ENCODE peak calls at places on chromosomes 1 and 21, in six cellular contexts. R, O, L, J, P and B are unnamed samples.
A peak's percentile ranks its signal among the peaks of the same experiment; 100 is the strongest.

GRCh38 chr1:171127481-171127880 is 36.8 kb downstream of the FMO3 start:
- DNase-seq in L (no peak), P (no peak), O (no peak), J (no peak), R (peak; percentile 45), B (no peak)

GRCh38 chr1:190193508-190193907 is 284.2 kb downstream of the BRINP3 start:
- DNase-seq in R (no peak), L (no peak), P (no peak), O (no peak), J (no peak), B (no peak)

GRCh38 chr1:210882414-210883221 is 251.3 kb downstream of the KCNH1 start:
- DNase-seq in L (no peak), P (no peak), O (peak; percentile 31), R (peak; percentile 61), J (no peak), B (no peak)

GRCh38 chr1:154838988-154839387 is 31.1 kb downstream of the KCNN3 start:
- DNase-seq in P (no peak), O (no peak), L (no peak), R (no peak), J (no peak), B (no peak)

GRCh38 chr1:65668368-65668767 is 124.3 kb upstream of the PDE4B start:
- DNase-seq in O (no peak), J (no peak), R (no peak), L (no peak), P (no peak), B (no peak)

GRCh38 chr1:13794231-13795187 is 94.5 kb downstream of the PRDM2 start:
- DNase-seq in O (no peak), J (no peak), R (no peak), L (no peak), P (no peak), B (no peak)

GRCh38 chr21:21238882-21239400 is 240.7 kb downstream of the NCAM2 start:
- DNase-seq in R (no peak), L (no peak), P (peak; percentile 5), J (no peak), O (peak; percentile 13), B (no peak)

GRCh38 chr1:167563579-167564246 is 10.2 kb upstream of the CREG1 start:
- DNase-seq in L (no peak), O (peak; percentile 61), P (no peak), R (no peak), J (peak; percentile 93), B (no peak)

GRCh38 chr1:31927661-31927980 is 10.5 kb downstream of the PTP4A2 start:
- DNase-seq in R (no peak), J (no peak), O (no peak), L (no peak), P (no peak), B (no peak)

GRCh38 chr1:198892065-198892464 is 253.2 kb downstream of the PTPRC start:
- DNase-seq in R (peak; percentile 46), P (peak; percentile 9), O (peak; percentile 19), L (no peak), J (no peak), B (no peak)

GRCh38 chr1:213457097-213457680 is 406.1 kb downstream of the RPS6KC1 start:
- DNase-seq in O (no peak), J (no peak), R (peak; percentile 23), L (no peak), P (no peak), B (no peak)

GRCh38 chr1:118960567-118961136 is 27.5 kb downstream of the TBX15 start:
- DNase-seq in J (no peak), O (peak; percentile 80), L (peak; percentile 7), R (peak; percentile 96), P (no peak), B (no peak)

GRCh38 chr1:25568090-25568833 is 24.9 kb downstream of the LDLRAP1 start:
- DNase-seq in R (peak; percentile 98), L (peak; percentile 93), P (no peak), J (no peak), O (peak; percentile 96), B (peak; percentile 46)

GRCh38 chr21:28283652-28284490 is 708.8 kb downstream of the LTN1 start:
- DNase-seq in O (peak; percentile 34), R (peak; percentile 76), J (no peak), L (no peak), P (peak; percentile 22), B (no peak)

GRCh38 chr1:196043268-196043667 is 565.0 kb downstream of the KCNT2 start:
- DNase-seq in J (no peak), P (no peak), O (no peak), L (no peak), R (no peak), B (no peak)

GRCh38 chr1:229019647-229020281 is 251.1 kb upstream of the RAB4A start:
- DNase-seq in P (no peak), J (no peak), R (no peak), O (no peak), L (no peak), B (no peak)

GRCh38 chr1:161258439-161259386 is at the start of gene PCP4L1:
- DNase-seq in R (peak; percentile 58), J (peak; percentile 34), P (peak; percentile 90), O (peak; percentile 40), L (no peak), B (peak; percentile 92)

GRCh38 chr21:45291613-45292398 is 4.1 kb upstream of the POFUT2 start:
- DNase-seq in L (no peak), R (no peak), O (no peak), J (no peak), P (peak; percentile 33), B (no peak)
- TF ChIP-seq EZH2phosphoT487 in L (no peak), R (no peak), O (no peak), J (no peak), P (no peak), B (no peak)

GRCh38 chr1:22830747-22831340 is 120.2 kb downstream of the EPHB2 start:
- DNase-seq in J (no peak), P (no peak), O (no peak), R (no peak), L (no peak), B (no peak)
- H3K27ac ChIP-seq in J (no peak overlapping the region), P (no peak overlapping the region), O (peak overlapping the region; percentile 99), R (no peak overlapping the region), L (peak overlapping the region; percentile 93), B (no peak overlapping the region)

GRCh38 chr1:39023140-39023539 is 3.0 kb upstream of the NDUFS5 start:
- DNase-seq in R (no peak), J (no peak), O (no peak), L (no peak), P (no peak), B (no peak)
- H3K9ac ChIP-seq in R (no peak overlapping the region), J (no peak overlapping the region), O (no peak overlapping the region), L (no peak overlapping the region), P (no peak overlapping the region), B (no peak overlapping the region)

GRCh38 chr1:96845464-96845863 is 123.9 kb downstream of the PTBP2 start:
- DNase-seq in R (peak; percentile 7), P (no peak), O (peak; percentile 54), L (peak; percentile 15), J (no peak), B (peak; percentile 43)
- TF ChIP-seq EZH2phosphoT487 in R (no peak), P (no peak), O (no peak), L (no peak), J (no peak), B (no peak)

DNA sequence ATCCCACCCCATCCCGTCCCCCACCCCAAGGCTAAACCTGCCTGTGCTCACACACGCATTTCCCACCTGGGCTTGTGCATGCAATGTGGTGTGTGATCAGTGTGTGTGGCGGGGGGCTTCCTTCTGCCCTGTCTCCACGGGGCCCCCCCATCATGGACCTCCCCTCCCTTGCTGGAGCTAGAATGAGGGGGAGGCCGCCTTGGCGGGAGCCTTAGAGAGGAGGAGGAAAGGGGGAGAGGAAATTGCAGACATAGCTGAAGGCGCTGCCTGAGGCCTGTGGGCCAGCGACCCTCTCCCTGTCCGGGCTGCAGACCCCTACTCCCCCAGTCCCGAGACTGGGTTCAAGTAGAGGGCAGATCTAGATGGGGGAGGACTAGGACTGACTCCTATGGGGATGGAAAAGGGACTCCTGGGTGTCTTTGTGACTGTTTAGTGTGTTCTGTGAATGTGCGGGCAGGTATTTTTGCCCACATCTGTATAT is 917 bp upstream of the EVA1B start:
- DNase-seq in O (no peak), L (no peak), J (no peak), R (no peak), P (peak; percentile 40), B (no peak)
- H3K27ac ChIP-seq in O (no peak overlapping the region), L (no peak overlapping the region), J (no peak overlapping the region), R (no peak overlapping the region), P (no peak overlapping the region), B (no peak overlapping the region)

DNA sequence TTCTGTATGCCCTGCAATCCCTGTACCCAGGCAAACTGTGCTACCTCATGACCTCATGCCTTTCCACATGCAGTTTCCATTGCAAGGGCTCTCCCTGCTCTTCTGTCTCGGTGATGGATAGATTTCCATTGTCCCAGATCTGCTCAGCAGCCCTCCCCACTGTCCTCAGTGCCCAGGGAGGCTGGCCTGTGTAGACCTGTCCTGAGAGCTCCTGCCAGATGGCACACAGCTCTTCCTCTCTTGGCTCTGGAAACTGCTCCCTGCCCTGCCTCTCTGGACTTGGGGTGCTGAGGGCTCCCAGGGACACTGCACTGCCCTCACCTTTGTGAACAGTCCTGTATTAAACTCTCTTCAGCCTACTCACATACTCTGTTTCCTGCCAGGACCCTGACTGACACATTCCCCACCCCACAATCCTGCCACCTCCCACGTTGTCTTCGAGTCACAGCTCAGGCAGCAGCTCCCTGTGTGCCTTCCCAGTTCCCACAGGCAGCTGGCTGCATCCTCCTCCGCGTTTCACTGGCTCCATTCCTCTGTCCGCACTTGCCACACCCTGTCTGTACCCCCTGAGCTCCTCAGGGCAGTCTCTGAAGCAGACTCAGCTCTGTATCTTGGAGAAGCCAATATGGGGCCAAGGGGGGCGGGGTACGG is 57.0 kb downstream of the SPATA46 start:
- DNase-seq in P (no peak), L (no peak), J (no peak), R (peak; percentile 71), O (peak; percentile 2), B (no peak)
- H3K9ac ChIP-seq in P (no peak overlapping the region), L (no peak overlapping the region), J (no peak overlapping the region), R (no peak overlapping the region), O (no peak overlapping the region), B (no peak overlapping the region)

DNA sequence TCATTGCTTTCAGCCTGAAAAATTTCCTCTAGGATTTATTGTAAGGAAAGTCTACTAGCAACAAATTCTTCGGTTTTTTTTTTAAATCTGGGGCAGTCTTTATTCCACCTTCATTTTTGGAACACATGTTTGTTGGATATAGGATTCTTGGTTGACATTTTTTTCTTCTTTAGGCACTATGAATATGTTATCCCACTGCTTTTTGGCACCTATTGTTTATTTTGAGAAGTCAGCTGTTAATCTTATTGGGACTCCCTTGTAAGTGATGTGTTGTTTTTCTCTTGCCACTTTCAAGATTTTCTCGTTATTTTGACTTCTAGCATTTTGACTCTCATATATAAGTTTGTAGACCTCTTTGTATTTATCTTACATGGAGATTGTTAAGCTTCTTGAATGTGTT is 99.3 kb downstream of the NPHS2 start:
- DNase-seq in P (no peak), O (no peak), L (no peak), R (no peak), J (no peak), B (no peak)
- TF ChIP-seq EZH2phosphoT487 in P (no peak), O (no peak), L (no peak), R (no peak), J (no peak), B (no peak)